ENCODE peak calls at places on chromosomes 1 and 21, in nine cellular contexts. One of them, this sample, is unnamed.

GRCh38 chr1:212651521-212651920 is 43.0 kb downstream of the ATF3 start:
- DNase-seq in pancreas: no peak
- DNase-seq in IMR-90: peak
- DNase-seq in vagina: no peak
- DNase-seq in fibroblast of mammary gland: peak
- DNase-seq in GM20000: no peak
- DNase-seq in lower leg skin: no peak
- DNase-seq in neural progenitor cell: no peak
- DNase-seq in bronchial epithelial cell: no peak
- DNase-seq in this sample: no peak

GRCh38 chr1:232718928-232719927 is 86.0 kb upstream of the MAP10 start:
- DNase-seq in vagina: no peak
- DNase-seq in bronchial epithelial cell: peak
- DNase-seq in pancreas: no peak
- DNase-seq in neural progenitor cell: peak
- DNase-seq in IMR-90: peak
- DNase-seq in fibroblast of mammary gland: no peak
- DNase-seq in lower leg skin: no peak
- DNase-seq in GM20000: no peak
- DNase-seq in this sample: no peak

GRCh38 chr1:17128361-17128760 is 9.1 kb upstream of the PADI2 start:
- DNase-seq in pancreas: no peak
- DNase-seq in bronchial epithelial cell: peak
- DNase-seq in lower leg skin: no peak
- DNase-seq in GM20000: no peak
- DNase-seq in fibroblast of mammary gland: peak
- DNase-seq in IMR-90: peak
- DNase-seq in vagina: no peak
- DNase-seq in neural progenitor cell: no peak
- DNase-seq in this sample: no peak

GRCh38 chr21:21200103-21200938 is 202.1 kb downstream of the NCAM2 start:
- DNase-seq in fibroblast of mammary gland: peak
- DNase-seq in pancreas: no peak
- DNase-seq in bronchial epithelial cell: peak
- DNase-seq in neural progenitor cell: no peak
- DNase-seq in vagina: no peak
- DNase-seq in IMR-90: peak
- DNase-seq in lower leg skin: peak
- DNase-seq in GM20000: no peak
- DNase-seq in this sample: peak

GRCh38 chr1:22163578-22163977 is 20.7 kb upstream of the WNT4 start:
- DNase-seq in lower leg skin: no peak
- DNase-seq in bronchial epithelial cell: no peak
- DNase-seq in GM20000: no peak
- DNase-seq in IMR-90: no peak
- DNase-seq in neural progenitor cell: no peak
- DNase-seq in vagina: no peak
- DNase-seq in fibroblast of mammary gland: no peak
- DNase-seq in pancreas: no peak
- DNase-seq in this sample: no peak

GRCh38 chr1:29648026-29648425 is 411.7 kb downstream of the PTPRU start:
- DNase-seq in IMR-90: no peak
- DNase-seq in fibroblast of mammary gland: no peak
- DNase-seq in pancreas: no peak
- DNase-seq in vagina: peak
- DNase-seq in bronchial epithelial cell: no peak
- DNase-seq in GM20000: no peak
- DNase-seq in lower leg skin: no peak
- DNase-seq in neural progenitor cell: no peak
- DNase-seq in this sample: no peak

GRCh38 chr1:156814571-156815260 is 1.9 kb downstream of the SH2D2A start:
- DNase-seq in fibroblast of mammary gland: no peak
- DNase-seq in IMR-90: no peak
- DNase-seq in neural progenitor cell: no peak
- DNase-seq in GM20000: no peak
- DNase-seq in pancreas: no peak
- DNase-seq in lower leg skin: no peak
- DNase-seq in vagina: no peak
- DNase-seq in bronchial epithelial cell: peak
- DNase-seq in this sample: peak

GRCh38 chr1:220511785-220512184 is 16.2 kb upstream of the MARK1 start:
- DNase-seq in lower leg skin: no peak
- DNase-seq in IMR-90: no peak
- DNase-seq in GM20000: no peak
- DNase-seq in fibroblast of mammary gland: no peak
- DNase-seq in bronchial epithelial cell: peak
- DNase-seq in vagina: no peak
- DNase-seq in neural progenitor cell: peak
- DNase-seq in pancreas: no peak
- DNase-seq in this sample: peak

GRCh38 chr1:178521241-178521640 is 8.3 kb downstream of the TEX35 start:
- DNase-seq in lower leg skin: no peak
- DNase-seq in GM20000: no peak
- DNase-seq in IMR-90: no peak
- DNase-seq in bronchial epithelial cell: no peak
- DNase-seq in fibroblast of mammary gland: no peak
- DNase-seq in neural progenitor cell: no peak
- DNase-seq in vagina: no peak
- DNase-seq in pancreas: no peak
- DNase-seq in this sample: peak

GRCh38 chr1:58881471-58881994 is 97.7 kb upstream of the JUN start:
- DNase-seq in vagina: no peak
- DNase-seq in lower leg skin: no peak
- DNase-seq in bronchial epithelial cell: peak
- DNase-seq in IMR-90: peak
- DNase-seq in fibroblast of mammary gland: peak
- DNase-seq in pancreas: peak
- DNase-seq in GM20000: no peak
- DNase-seq in neural progenitor cell: no peak
- DNase-seq in this sample: no peak

GRCh38 chr1:56327195-56327594 is 252.2 kb downstream of the PLPP3 start:
- DNase-seq in fibroblast of mammary gland: no peak
- DNase-seq in bronchial epithelial cell: no peak
- DNase-seq in neural progenitor cell: no peak
- DNase-seq in lower leg skin: no peak
- DNase-seq in vagina: no peak
- DNase-seq in pancreas: no peak
- DNase-seq in GM20000: no peak
- DNase-seq in IMR-90: no peak
- DNase-seq in this sample: no peak

GRCh38 chr1:224831501-224831900 is 98.0 kb upstream of the DNAH14 start:
- DNase-seq in fibroblast of mammary gland: peak
- DNase-seq in bronchial epithelial cell: no peak
- DNase-seq in IMR-90: no peak
- DNase-seq in GM20000: no peak
- DNase-seq in pancreas: no peak
- DNase-seq in vagina: no peak
- DNase-seq in neural progenitor cell: no peak
- DNase-seq in lower leg skin: no peak
- DNase-seq in this sample: no peak

GRCh38 chr1:91124989-91125417 is 103.2 kb upstream of the ZNF644 start:
- DNase-seq in bronchial epithelial cell: no peak
- DNase-seq in fibroblast of mammary gland: no peak
- DNase-seq in lower leg skin: peak
- DNase-seq in pancreas: no peak
- DNase-seq in GM20000: no peak
- DNase-seq in neural progenitor cell: peak
- DNase-seq in IMR-90: no peak
- DNase-seq in vagina: no peak
- DNase-seq in this sample: no peak

GRCh38 chr1:17347769-17348592 is 24.0 kb upstream of the PADI6 start:
- DNase-seq in fibroblast of mammary gland: peak
- DNase-seq in neural progenitor cell: no peak
- DNase-seq in GM20000: no peak
- DNase-seq in bronchial epithelial cell: peak
- DNase-seq in vagina: no peak
- DNase-seq in IMR-90: peak
- DNase-seq in pancreas: no peak
- DNase-seq in lower leg skin: no peak
- DNase-seq in this sample: no peak

DNA sequence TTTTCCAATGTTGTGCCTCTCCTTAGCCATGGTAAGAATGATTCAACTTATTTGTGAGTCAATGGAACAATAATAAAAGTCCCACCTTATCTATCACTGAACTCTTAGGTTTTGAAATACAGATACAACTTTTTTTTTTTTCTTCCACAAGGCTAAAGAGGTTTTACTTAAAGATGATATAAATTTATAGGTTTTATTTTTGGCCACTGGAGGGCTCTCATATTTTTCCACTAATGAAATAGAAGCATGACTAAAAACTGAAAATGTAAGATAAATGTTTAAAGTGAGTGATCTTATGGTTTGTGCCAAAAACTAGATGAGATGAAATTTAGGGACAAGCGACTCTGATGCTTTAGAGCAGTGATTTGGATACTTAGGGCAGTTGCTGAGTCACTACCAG is 499.0 kb downstream of the NUF2 start:
- DNase-seq in pancreas: no peak
- DNase-seq in bronchial epithelial cell: peak
- DNase-seq in IMR-90: no peak
- DNase-seq in fibroblast of mammary gland: peak
- DNase-seq in neural progenitor cell: no peak
- DNase-seq in GM20000: no peak
- DNase-seq in vagina: no peak
- DNase-seq in lower leg skin: no peak
- DNase-seq in this sample: no peak
- TF ChIP-seq CTCF in pancreas: no peak
- TF ChIP-seq CTCF in bronchial epithelial cell: no peak
- TF ChIP-seq CTCF in IMR-90: no peak
- TF ChIP-seq CTCF in fibroblast of mammary gland: peak
- TF ChIP-seq CTCF in neural progenitor cell: peak
- TF ChIP-seq CTCF in GM20000: no peak
- TF ChIP-seq CTCF in vagina: no peak
- TF ChIP-seq CTCF in lower leg skin: no peak
- TF ChIP-seq CTCF in this sample: no peak

GRCh38 chr21:37562920-37563640 is 196.5 kb downstream of the DYRK1A start:
- DNase-seq in vagina: peak
- DNase-seq in bronchial epithelial cell: no peak
- DNase-seq in neural progenitor cell: no peak
- DNase-seq in GM20000: no peak
- DNase-seq in fibroblast of mammary gland: peak
- DNase-seq in pancreas: peak
- DNase-seq in IMR-90: no peak
- DNase-seq in lower leg skin: no peak
- DNase-seq in this sample: peak

GRCh38 chr21:37564341-37564923 is 197.9 kb downstream of the DYRK1A start:
- DNase-seq in IMR-90: peak
- DNase-seq in bronchial epithelial cell: peak
- DNase-seq in lower leg skin: peak
- DNase-seq in GM20000: peak
- DNase-seq in vagina: no peak
- DNase-seq in fibroblast of mammary gland: peak
- DNase-seq in pancreas: peak
- DNase-seq in neural progenitor cell: peak
- DNase-seq in this sample: peak

GRCh38 chr21:37564924-37565529 is 198.5 kb downstream of the DYRK1A start:
- DNase-seq in pancreas: no peak
- DNase-seq in neural progenitor cell: peak
- DNase-seq in bronchial epithelial cell: no peak
- DNase-seq in vagina: no peak
- DNase-seq in lower leg skin: no peak
- DNase-seq in IMR-90: peak
- DNase-seq in GM20000: no peak
- DNase-seq in fibroblast of mammary gland: no peak
- DNase-seq in this sample: no peak

GRCh38 chr21:37561941-37562919 is 195.7 kb downstream of the DYRK1A start:
- DNase-seq in neural progenitor cell: no peak
- DNase-seq in fibroblast of mammary gland: no peak
- DNase-seq in bronchial epithelial cell: no peak
- DNase-seq in GM20000: no peak
- DNase-seq in vagina: peak
- DNase-seq in lower leg skin: no peak
- DNase-seq in IMR-90: no peak
- DNase-seq in pancreas: no peak
- DNase-seq in this sample: no peak

GRCh38 chr21:37563641-37564340 is 197.2 kb downstream of the DYRK1A start:
- DNase-seq in vagina: peak
- DNase-seq in pancreas: peak
- DNase-seq in lower leg skin: peak
- DNase-seq in fibroblast of mammary gland: peak
- DNase-seq in bronchial epithelial cell: peak
- DNase-seq in neural progenitor cell: peak
- DNase-seq in IMR-90: peak
- DNase-seq in GM20000: peak
- DNase-seq in this sample: peak
- TF ChIP-seq CTCF in vagina: peak
- TF ChIP-seq CTCF in pancreas: no peak
- TF ChIP-seq CTCF in lower leg skin: no peak
- TF ChIP-seq CTCF in fibroblast of mammary gland: peak
- TF ChIP-seq CTCF in bronchial epithelial cell: peak
- TF ChIP-seq CTCF in neural progenitor cell: no peak
- TF ChIP-seq CTCF in IMR-90: peak
- TF ChIP-seq CTCF in GM20000: no peak
- TF ChIP-seq CTCF in this sample: peak

GRCh38 chr1:245085508-245086095 is 69.2 kb upstream of the KIF26B start:
- DNase-seq in fibroblast of mammary gland: peak
- DNase-seq in vagina: no peak
- DNase-seq in bronchial epithelial cell: peak
- DNase-seq in lower leg skin: no peak
- DNase-seq in GM20000: no peak
- DNase-seq in pancreas: no peak
- DNase-seq in neural progenitor cell: no peak
- DNase-seq in IMR-90: peak
- DNase-seq in this sample: no peak
- TF ChIP-seq CTCF in fibroblast of mammary gland: peak
- TF ChIP-seq CTCF in vagina: no peak
- TF ChIP-seq CTCF in bronchial epithelial cell: no peak
- TF ChIP-seq CTCF in lower leg skin: no peak
- TF ChIP-seq CTCF in GM20000: no peak
- TF ChIP-seq CTCF in pancreas: no peak
- TF ChIP-seq CTCF in neural progenitor cell: no peak
- TF ChIP-seq CTCF in IMR-90: peak
- TF ChIP-seq CTCF in this sample: no peak

GRCh38 chr1:67648582-67649326 is 36.2 kb upstream of the GADD45A start:
- DNase-seq in fibroblast of mammary gland: no peak
- DNase-seq in neural progenitor cell: no peak
- DNase-seq in IMR-90: no peak
- DNase-seq in vagina: no peak
- DNase-seq in GM20000: no peak
- DNase-seq in pancreas: no peak
- DNase-seq in lower leg skin: no peak
- DNase-seq in bronchial epithelial cell: no peak
- DNase-seq in this sample: no peak
- TF ChIP-seq CTCF in fibroblast of mammary gland: no peak
- TF ChIP-seq CTCF in neural progenitor cell: peak
- TF ChIP-seq CTCF in IMR-90: no peak
- TF ChIP-seq CTCF in vagina: no peak
- TF ChIP-seq CTCF in GM20000: no peak
- TF ChIP-seq CTCF in pancreas: no peak
- TF ChIP-seq CTCF in lower leg skin: no peak
- TF ChIP-seq CTCF in bronchial epithelial cell: no peak
- TF ChIP-seq CTCF in this sample: no peak

This sample was measured in heart left ventricle.